ENCODE peak calls at places on chromosomes 13 and 19, in seven cellular contexts. S, R, O, G, X, E and K are unnamed samples.

GRCh38 chr19:49637865-49638350 is 2.0 kb downstream of the RRAS start:
- DNase-seq in R (peak), G (no peak), S (no peak), O (peak), X (peak), E (peak), K (peak)

GRCh38 chr19:5718032-5718578 is 1.8 kb downstream of the LONP1 start:
- DNase-seq in S (no peak), X (no peak), O (no peak), E (peak), R (peak), G (no peak), K (peak)

GRCh38 chr13:21364357-21364756 is 94.7 kb downstream of the ZDHHC20 start:
- DNase-seq in E (no peak), O (no peak), X (no peak), G (no peak), S (no peak), R (no peak), K (no peak)

GRCh38 chr19:42626181-42626580 is 31.5 kb upstream of the CEACAM8 start:
- DNase-seq in S (no peak), G (no peak), R (no peak), E (no peak), X (no peak), O (no peak), K (no peak)

GRCh38 chr13:85995788-85996418 is 196.7 kb upstream of the SLITRK6 start:
- DNase-seq in E (no peak), O (no peak), G (no peak), S (no peak), X (no peak), R (no peak), K (no peak)

GRCh38 chr13:40164137-40164536 is 502.3 kb downstream of the FOXO1 start:
- DNase-seq in S (no peak), O (no peak), R (no peak), E (peak), X (no peak), G (no peak), K (no peak)

GRCh38 chr13:113869263-113869662 is 5.4 kb upstream of the GAS6 start:
- DNase-seq in X (no peak), E (no peak), O (no peak), S (no peak), G (no peak), R (no peak), K (no peak)

GRCh38 chr19:45138303-45138751 is 22.5 kb downstream of the NKPD1 start:
- DNase-seq in S (no peak), R (no peak), X (no peak), O (no peak), G (no peak), E (no peak), K (no peak)

GRCh38 chr13:99990045-99990977 is 8.7 kb downstream of the ZIC2 start:
- DNase-seq in X (no peak), R (no peak), O (no peak), S (no peak), G (no peak), E (no peak), K (no peak)

GRCh38 chr13:60661514-60661913 is 264.5 kb downstream of the TDRD3 start:
- DNase-seq in O (no peak), X (no peak), R (no peak), G (no peak), S (no peak), E (no peak), K (no peak)

GRCh38 chr13:42337808-42338600 is 66.1 kb downstream of the AKAP11 start:
- DNase-seq in S (no peak), E (no peak), O (no peak), G (no peak), R (no peak), X (no peak), K (no peak)

GRCh38 chr13:89554801-89555200 is 1792.7 kb upstream of the MIR17HG start:
- DNase-seq in X (no peak), G (no peak), S (no peak), R (no peak), O (no peak), E (no peak), K (no peak)